ENCODE peak calls at places on chromosomes 7 and 10, in six cellular contexts. Z is AG04450, O is left lung, H is suprapubic skin, D is dorsolateral prefrontal cortex, J is adrenal gland. B is an unnamed sample.

GRCh38 chr7:151415375-151416112 is 5.7 kb upstream of the WDR86 start:
- DNase-seq in H (no peak), J (no peak), O (no peak), Z (no peak), D (no peak), B (no peak)

GRCh38 chr7:36115448-36116321 is 37.4 kb upstream of the EEPD1 start:
- DNase-seq in J (peak), O (peak), H (no peak), D (peak), Z (peak), B (no peak)

GRCh38 chr7:80859272-80859970 is 59.4 kb downstream of the SEMA3C start:
- DNase-seq in H (peak), D (no peak), O (no peak), J (no peak), Z (no peak), B (no peak)

GRCh38 chr7:148523550-148523949 is 67.0 kb upstream of the C7orf33 start:
- DNase-seq in D (no peak), H (no peak), O (no peak), Z (no peak), J (no peak), B (no peak)

GRCh38 chr7:65269150-65269856 is 104.4 kb upstream of the ZNF92 start:
- DNase-seq in O (no peak), D (no peak), H (no peak), J (peak), Z (peak), B (no peak)

GRCh38 chr7:36207451-36208291 is 54.6 kb downstream of the EEPD1 start:
- DNase-seq in J (peak), D (peak), Z (peak), O (peak), H (no peak), B (no peak)

GRCh38 chr7:139744768-139745250 is 33.0 kb downstream of the HIPK2 start:
- DNase-seq in O (no peak), Z (no peak), J (no peak), H (no peak), D (no peak), B (no peak)

GRCh38 chr7:129283938-129284337 is 59.1 kb downstream of the AHCYL2 start:
- DNase-seq in J (no peak), Z (no peak), D (no peak), O (no peak), H (no peak), B (no peak)

GRCh38 chr10:23381298-23381697 is 36.7 kb upstream of the C10orf67 start:
- DNase-seq in Z (no peak), H (no peak), D (no peak), O (no peak), J (no peak), B (no peak)

GRCh38 chr7:71300603-71301002 is 168.7 kb downstream of the GALNT17 start:
- DNase-seq in Z (no peak), H (no peak), D (no peak), O (no peak), J (no peak), B (no peak)

GRCh38 chr10:5606864-5607263 is 59.5 kb downstream of the ASB13 start:
- DNase-seq in D (no peak), J (no peak), H (no peak), Z (no peak), O (no peak), B (no peak)

GRCh38 chr10:72170263-72170662 is 45.5 kb upstream of the ANAPC16 start:
- DNase-seq in O (peak), D (no peak), J (peak), H (no peak), Z (no peak), B (no peak)

GRCh38 chr10:33277135-33277536 is 57.3 kb downstream of the NRP1 start:
- DNase-seq in D (no peak), H (no peak), J (peak), O (no peak), Z (no peak), B (no peak)

GRCh38 chr10:30540286-30540685 is 89.3 kb downstream of the LYZL2 start:
- DNase-seq in H (no peak), J (no peak), O (no peak), D (no peak), Z (no peak), B (no peak)

GRCh38 chr7:42746226-42746625 is 165.6 kb downstream of the C7orf25 start:
- DNase-seq in O (no peak), H (no peak), J (no peak), Z (no peak), D (no peak), B (no peak)

DNA sequence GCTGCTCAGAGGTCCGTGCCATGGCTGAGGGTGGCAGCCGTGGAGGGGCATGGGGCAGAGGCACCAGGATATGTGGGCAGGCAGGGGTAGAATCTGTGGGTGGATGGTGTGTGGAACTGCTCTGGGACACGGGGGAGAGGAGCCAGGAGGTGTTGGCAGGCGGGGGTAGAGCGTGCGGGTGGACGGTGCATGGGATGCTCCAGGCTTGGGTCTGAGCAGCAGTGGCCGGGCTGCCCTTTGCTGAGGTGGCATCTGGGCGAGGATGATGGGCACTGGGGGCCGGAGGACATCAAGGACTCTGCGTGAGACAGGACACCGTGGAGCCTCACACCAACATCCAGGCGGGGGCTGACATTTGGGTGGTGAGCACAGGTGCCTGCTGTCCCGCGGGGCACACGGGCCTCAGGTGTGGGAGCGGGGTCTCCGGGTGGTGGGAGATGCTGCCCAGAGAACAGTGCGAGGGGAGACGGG is 46.2 kb downstream of the JAKMIP3 start:
- DNase-seq in Z (no peak), O (peak), H (peak), D (no peak), J (peak), B (no peak)
- H3K27ac ChIP-seq in Z (no peak), O (no peak), H (no peak), D (peak), J (no peak), B (no peak)

GRCh38 chr10:93788413-93789208 is 30.9 kb downstream of the LGI1 start:
- DNase-seq in O (no peak), H (no peak), D (no peak), Z (no peak), J (no peak), B (no peak)

DNA sequence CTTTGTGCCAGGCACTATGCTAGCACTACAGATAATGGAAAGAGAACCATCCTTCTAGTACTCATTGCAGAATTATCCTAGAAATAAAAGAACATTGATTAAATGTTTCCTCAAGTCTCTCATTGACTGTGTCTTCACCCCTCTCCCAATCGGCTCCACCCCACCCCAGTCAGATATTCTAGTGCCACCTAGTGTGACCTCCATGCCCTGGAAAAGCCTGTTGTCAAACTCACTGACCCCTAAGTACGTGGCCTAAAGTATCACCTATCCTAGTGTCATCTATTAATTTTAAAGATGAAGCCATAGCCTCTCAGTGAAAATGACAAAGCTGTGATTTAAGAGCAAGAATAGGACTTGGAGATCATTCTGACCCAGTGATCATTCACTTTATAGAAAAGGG is 26.3 kb downstream of the LGI1 start:
- DNase-seq in Z (no peak), O (no peak), J (no peak), H (no peak), D (no peak), B (no peak)
- TF ChIP-seq CTCF in Z (no peak), O (no peak), J (no peak), H (no peak), D (no peak), B (no peak)

GRCh38 chr7:122311719-122312118 is 7.2 kb upstream of the FEZF1 start:
- DNase-seq in O (peak), H (no peak), Z (no peak), D (no peak), J (no peak), B (no peak)

GRCh38 chr7:122315507-122316466 is 11.2 kb upstream of the FEZF1 start:
- DNase-seq in Z (no peak), O (no peak), H (no peak), J (no peak), D (no peak), B (no peak)

GRCh38 chr7:122316467-122317394 is 12.2 kb upstream of the FEZF1 start:
- DNase-seq in H (no peak), J (no peak), Z (no peak), D (no peak), O (peak), B (no peak)

GRCh38 chr7:122312789-122313188 is 8.2 kb upstream of the FEZF1 start:
- DNase-seq in D (no peak), O (no peak), Z (no peak), J (no peak), H (no peak), B (no peak)

GRCh38 chr7:122314284-122314683 is 9.7 kb upstream of the FEZF1 start:
- DNase-seq in O (no peak), J (no peak), Z (no peak), D (no peak), H (no peak), B (no peak)
- H3K4me3 ChIP-seq in O (no peak), J (no peak), Z (no peak), D (no peak), H (no peak), B (no peak)

GRCh38 chr10:21899736-21900135 is 103.8 kb downstream of the DNAJC1 start:
- DNase-seq in J (no peak), H (no peak), Z (no peak), D (no peak), O (no peak), B (no peak)

GRCh38 chr10:21895932-21896331 is 107.6 kb downstream of the DNAJC1 start:
- DNase-seq in Z (no peak), H (no peak), D (no peak), O (no peak), J (no peak), B (no peak)

GRCh38 chr10:21889477-21890275 is 113.9 kb downstream of the DNAJC1 start:
- DNase-seq in O (no peak), H (no peak), J (no peak), D (no peak), Z (no peak), B (no peak)

GRCh38 chr10:21891439-21891838 is 112.1 kb downstream of the DNAJC1 start:
- DNase-seq in H (no peak), J (no peak), O (no peak), Z (no peak), D (no peak), B (no peak)

DNA sequence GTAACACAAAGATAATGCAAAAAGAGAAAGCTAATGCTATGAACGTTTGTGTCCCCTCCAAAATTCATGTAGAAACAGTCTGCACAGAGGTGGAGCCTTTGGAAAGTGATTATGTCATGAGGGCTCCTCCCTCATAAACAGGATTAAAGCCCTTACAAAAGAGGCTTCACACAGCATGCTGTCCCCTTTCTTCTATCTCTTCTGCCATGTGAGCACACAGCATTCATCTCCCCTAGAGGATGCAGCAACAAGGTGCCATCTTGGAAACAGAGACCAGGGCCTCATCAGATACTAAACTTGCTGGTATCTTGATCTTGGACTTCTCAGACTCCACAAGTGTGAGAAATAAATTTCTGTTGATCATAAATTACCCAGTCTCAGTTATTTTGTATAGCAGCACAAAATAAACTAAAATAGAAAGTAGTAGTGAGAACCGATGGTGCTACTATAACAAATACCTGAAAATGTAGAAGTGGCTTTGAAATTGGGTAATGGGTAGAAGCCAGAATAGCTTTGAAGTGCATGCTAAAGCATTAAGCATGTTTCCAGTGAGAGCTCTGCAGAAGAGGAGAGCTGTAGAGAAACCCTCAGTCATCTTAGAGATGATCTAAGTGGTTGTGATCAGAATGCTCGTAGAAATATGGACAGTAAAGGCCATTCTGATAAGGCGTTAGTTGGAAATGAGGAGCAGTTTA is 108.7 kb downstream of the DNAJC1 start:
- DNase-seq in H (no peak), D (no peak), O (no peak), Z (no peak), J (no peak), B (no peak)
- H3K27ac ChIP-seq in H (no peak), D (no peak), O (no peak), Z (no peak), J (no peak), B (no peak)

DNA sequence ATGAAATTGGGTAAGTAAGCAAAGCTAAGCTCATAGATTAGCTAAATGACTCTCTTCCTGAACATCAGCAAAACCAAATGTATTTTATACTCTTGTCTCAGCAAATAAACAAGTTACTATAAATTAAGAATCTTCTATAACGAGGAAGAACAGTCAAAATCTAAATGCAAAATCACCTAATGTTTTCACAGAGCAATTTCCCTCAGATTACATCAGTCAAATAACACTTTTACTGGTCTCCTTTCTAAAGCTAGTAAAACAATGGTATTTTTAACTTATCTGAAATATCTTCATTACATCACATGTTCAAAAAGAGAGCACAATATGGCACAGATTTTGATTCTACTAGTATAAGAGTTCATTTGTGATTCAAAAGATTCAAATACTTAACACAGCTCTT is 16.5 kb upstream of the GPR22 start:
- DNase-seq in Z (no peak), O (no peak), H (no peak), J (no peak), D (no peak), B (no peak)
- TF ChIP-seq CTCF in Z (no peak), O (no peak), H (no peak), J (no peak), D (no peak), B (no peak)

DNA sequence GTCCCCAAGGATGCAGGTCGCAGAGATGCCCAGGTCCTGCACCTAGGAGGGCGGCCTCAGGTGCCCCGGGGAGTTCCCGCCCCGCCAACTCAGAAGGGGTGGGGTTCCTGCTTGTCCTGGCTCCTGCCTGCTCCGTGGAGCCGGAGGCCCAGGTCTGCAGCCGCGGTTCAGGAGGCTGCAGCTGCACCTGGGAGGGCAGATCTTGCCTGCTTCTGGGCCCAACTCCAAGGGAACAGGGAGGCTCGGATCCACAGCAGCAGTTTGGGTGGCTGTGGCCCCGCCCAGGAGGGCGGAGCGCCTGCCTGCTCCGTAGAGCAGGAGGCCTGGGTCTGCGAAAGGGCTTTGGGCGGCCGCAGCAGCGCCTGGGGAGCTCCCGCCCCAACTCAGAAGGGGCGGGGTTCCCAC is 108.2 kb upstream of the EGR2 start:
- DNase-seq in Z (no peak), O (no peak), H (no peak), D (no peak), J (no peak), B (no peak)
- H3K4me3 ChIP-seq in Z (no peak), O (no peak), H (no peak), D (no peak), J (no peak), B (no peak)